ENCODE peak calls at places on chromosomes 11 and 22, in five cellular contexts. One of them, this sample, is unnamed.

GRCh38 chr22:23405366-23405851 is 174.7 kb downstream of the IGLL1 start:
- DNase-seq in PC-3: no peak
- DNase-seq in heart left ventricle: no peak
- DNase-seq in cardiac muscle cell: no peak
- DNase-seq in colonic mucosa: no peak
- DNase-seq in this sample: no peak

GRCh38 chr11:36056160-36056751 is 112.4 kb downstream of the LDLRAD3 start:
- DNase-seq in cardiac muscle cell: peak; percentile 78
- DNase-seq in PC-3: peak; percentile 65
- DNase-seq in heart left ventricle: no peak
- DNase-seq in colonic mucosa: peak; percentile 22
- DNase-seq in this sample: peak; percentile 36

GRCh38 chr11:66979336-66979980 is 4.4 kb downstream of the C11orf86 start:
- DNase-seq in heart left ventricle: no peak
- DNase-seq in cardiac muscle cell: no peak
- DNase-seq in PC-3: no peak
- DNase-seq in colonic mucosa: no peak
- DNase-seq in this sample: no peak

GRCh38 chr11:2468363-2469240 is 23.8 kb downstream of the KCNQ1 start:
- DNase-seq in PC-3: peak; percentile 13
- DNase-seq in colonic mucosa: peak; percentile 12
- DNase-seq in heart left ventricle: no peak
- DNase-seq in cardiac muscle cell: no peak
- DNase-seq in this sample: peak; percentile 1

GRCh38 chr11:122910775-122911174 is 28.2 kb downstream of the JHY start:
- DNase-seq in PC-3: peak; percentile 53
- DNase-seq in cardiac muscle cell: peak; percentile 56
- DNase-seq in colonic mucosa: no peak
- DNase-seq in heart left ventricle: no peak
- DNase-seq in this sample: peak; percentile 29

GRCh38 chr11:10388574-10388973 is 66.5 kb upstream of the AMPD3 start:
- DNase-seq in heart left ventricle: peak; percentile 35
- DNase-seq in PC-3: no peak
- DNase-seq in cardiac muscle cell: peak; percentile 74
- DNase-seq in colonic mucosa: no peak
- DNase-seq in this sample: no peak

GRCh38 chr11:104534268-104534667 is 364.0 kb downstream of the CASP12 start:
- DNase-seq in colonic mucosa: no peak
- DNase-seq in cardiac muscle cell: peak; percentile 68
- DNase-seq in heart left ventricle: no peak
- DNase-seq in PC-3: peak; percentile 69
- DNase-seq in this sample: no peak

GRCh38 chr11:43694477-43694876 is 13.9 kb downstream of the HSD17B12 start:
- DNase-seq in cardiac muscle cell: no peak
- DNase-seq in colonic mucosa: no peak
- DNase-seq in heart left ventricle: no peak
- DNase-seq in PC-3: no peak
- DNase-seq in this sample: no peak

GRCh38 chr11:64514596-64514995 is 76.4 kb upstream of the SLC22A12 start:
- DNase-seq in heart left ventricle: no peak
- DNase-seq in colonic mucosa: no peak
- DNase-seq in PC-3: no peak
- DNase-seq in cardiac muscle cell: no peak
- DNase-seq in this sample: no peak

GRCh38 chr11:44849424-44849823 is 101.3 kb downstream of the TP53I11 start:
- DNase-seq in PC-3: no peak
- DNase-seq in cardiac muscle cell: no peak
- DNase-seq in heart left ventricle: no peak
- DNase-seq in colonic mucosa: no peak
- DNase-seq in this sample: no peak

GRCh38 chr11:44848203-44848962 is 102.3 kb downstream of the TP53I11 start:
- DNase-seq in heart left ventricle: no peak
- DNase-seq in colonic mucosa: no peak
- DNase-seq in cardiac muscle cell: no peak
- DNase-seq in PC-3: no peak
- DNase-seq in this sample: no peak

GRCh38 chr11:44848963-44849350 is 101.7 kb downstream of the TP53I11 start:
- DNase-seq in cardiac muscle cell: no peak
- DNase-seq in heart left ventricle: no peak
- DNase-seq in colonic mucosa: no peak
- DNase-seq in PC-3: no peak
- DNase-seq in this sample: no peak

GRCh38 chr11:44851496-44851895 is 99.2 kb downstream of the TP53I11 start:
- DNase-seq in heart left ventricle: no peak
- DNase-seq in colonic mucosa: no peak
- DNase-seq in PC-3: no peak
- DNase-seq in cardiac muscle cell: no peak
- DNase-seq in this sample: no peak

GRCh38 chr11:44849922-44850321 is 100.8 kb downstream of the TP53I11 start:
- DNase-seq in PC-3: no peak
- DNase-seq in cardiac muscle cell: no peak
- DNase-seq in heart left ventricle: no peak
- DNase-seq in colonic mucosa: no peak
- DNase-seq in this sample: no peak
- H3K27ac ChIP-seq in PC-3: no peak overlapping the region
- H3K27ac ChIP-seq in cardiac muscle cell: no peak overlapping the region
- H3K27ac ChIP-seq in heart left ventricle: peak overlapping the region; percentile 42
- H3K27ac ChIP-seq in colonic mucosa: no peak overlapping the region
- H3K27ac ChIP-seq in this sample: no peak overlapping the region

GRCh38 chr11:127070808-127071207 is 70.2 kb upstream of the KIRREL3 start:
- DNase-seq in colonic mucosa: no peak
- DNase-seq in heart left ventricle: no peak
- DNase-seq in cardiac muscle cell: no peak
- DNase-seq in PC-3: no peak
- DNase-seq in this sample: no peak

GRCh38 chr11:127073621-127074020 is 73.1 kb upstream of the KIRREL3 start:
- DNase-seq in colonic mucosa: no peak
- DNase-seq in cardiac muscle cell: no peak
- DNase-seq in heart left ventricle: no peak
- DNase-seq in PC-3: no peak
- DNase-seq in this sample: no peak

GRCh38 chr11:127071606-127072005 is 71.0 kb upstream of the KIRREL3 start:
- DNase-seq in cardiac muscle cell: no peak
- DNase-seq in colonic mucosa: no peak
- DNase-seq in PC-3: no peak
- DNase-seq in heart left ventricle: no peak
- DNase-seq in this sample: no peak

DNA sequence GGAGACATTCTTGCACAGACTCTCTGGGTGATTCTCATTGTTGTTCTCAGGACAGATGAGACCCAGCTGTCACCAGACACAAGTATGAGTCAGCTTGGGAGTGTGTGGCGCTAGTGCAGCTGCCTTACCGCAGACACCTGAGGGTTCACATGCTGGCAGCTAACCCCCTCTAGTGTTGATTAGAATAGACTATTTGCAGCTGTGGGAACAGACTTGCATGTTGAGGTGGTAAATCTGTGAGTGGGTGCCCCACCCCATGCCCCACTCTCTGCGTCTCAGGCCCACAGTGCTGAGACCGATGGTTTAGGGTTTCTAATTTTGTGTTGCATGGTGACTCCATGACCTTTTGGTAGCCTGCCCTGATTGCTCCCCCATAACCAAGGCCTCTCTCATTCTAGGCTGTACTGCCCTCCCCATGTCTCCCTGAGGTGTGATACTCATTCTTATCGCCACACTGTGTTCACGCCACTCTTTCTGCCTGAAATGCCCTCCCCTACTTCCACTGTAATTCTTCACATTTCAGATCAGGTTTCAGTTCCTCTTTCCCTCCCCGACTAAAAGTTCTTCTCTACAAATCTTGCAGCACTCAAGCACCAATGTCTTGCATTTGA is 73.7 kb upstream of the KIRREL3 start:
- DNase-seq in colonic mucosa: peak; percentile 37
- DNase-seq in PC-3: peak; percentile 54
- DNase-seq in heart left ventricle: peak; percentile 29
- DNase-seq in cardiac muscle cell: peak; percentile 31
- DNase-seq in this sample: peak; percentile 70
- TF ChIP-seq CTCF in colonic mucosa: no peak
- TF ChIP-seq CTCF in PC-3: peak; percentile 57
- TF ChIP-seq CTCF in heart left ventricle: no peak
- TF ChIP-seq CTCF in cardiac muscle cell: no peak
- TF ChIP-seq CTCF in this sample: peak; percentile 44

GRCh38 chr11:114181752-114182151 is 114.4 kb upstream of the NNMT start:
- DNase-seq in cardiac muscle cell: no peak
- DNase-seq in colonic mucosa: no peak
- DNase-seq in heart left ventricle: no peak
- DNase-seq in PC-3: no peak
- DNase-seq in this sample: no peak

GRCh38 chr11:114179234-114179941 is 116.8 kb upstream of the NNMT start:
- DNase-seq in heart left ventricle: peak; percentile 88
- DNase-seq in colonic mucosa: peak; percentile 79
- DNase-seq in PC-3: no peak
- DNase-seq in cardiac muscle cell: peak; percentile 99
- DNase-seq in this sample: peak; percentile 89

GRCh38 chr11:114180301-114181055 is 115.7 kb upstream of the NNMT start:
- DNase-seq in cardiac muscle cell: peak; percentile 36
- DNase-seq in heart left ventricle: peak; percentile 71
- DNase-seq in PC-3: peak; percentile 51
- DNase-seq in colonic mucosa: peak; percentile 74
- DNase-seq in this sample: peak; percentile 46

GRCh38 chr11:114182471-114182968 is 113.7 kb upstream of the NNMT start:
- DNase-seq in heart left ventricle: no peak
- DNase-seq in PC-3: no peak
- DNase-seq in cardiac muscle cell: no peak
- DNase-seq in colonic mucosa: no peak
- DNase-seq in this sample: no peak

DNA sequence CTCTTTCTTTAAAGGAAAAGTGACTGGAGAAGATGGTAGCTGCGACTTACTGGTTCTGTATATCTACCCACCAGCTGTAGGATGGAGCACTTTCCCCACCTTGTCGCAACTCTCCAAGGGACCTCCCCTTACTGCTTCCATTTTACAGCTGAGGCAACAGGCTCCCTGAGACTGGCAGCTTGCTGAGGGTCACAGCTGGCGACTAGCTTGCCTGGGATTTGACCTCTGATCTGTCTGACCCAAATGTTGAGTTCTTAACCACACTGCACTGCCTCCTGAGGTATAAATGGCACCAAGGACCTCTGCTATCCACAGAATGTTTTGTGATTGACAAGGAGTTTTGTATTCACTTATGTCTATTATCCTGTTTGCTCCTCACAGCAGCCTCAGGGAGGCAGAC is 115.0 kb upstream of the NNMT start:
- DNase-seq in colonic mucosa: no peak
- DNase-seq in cardiac muscle cell: no peak
- DNase-seq in PC-3: no peak
- DNase-seq in heart left ventricle: no peak
- DNase-seq in this sample: no peak
- H3K27me3 ChIP-seq in colonic mucosa: no peaks in the 10 kb centered on the region
- H3K27me3 ChIP-seq in cardiac muscle cell: no peaks in the 10 kb centered on the region
- H3K27me3 ChIP-seq in PC-3: peaks cover 96% of the 10 kb centered on the region
- H3K27me3 ChIP-seq in heart left ventricle: no peaks in the 10 kb centered on the region
- H3K27me3 ChIP-seq in this sample: no peaks in the 10 kb centered on the region

DNA sequence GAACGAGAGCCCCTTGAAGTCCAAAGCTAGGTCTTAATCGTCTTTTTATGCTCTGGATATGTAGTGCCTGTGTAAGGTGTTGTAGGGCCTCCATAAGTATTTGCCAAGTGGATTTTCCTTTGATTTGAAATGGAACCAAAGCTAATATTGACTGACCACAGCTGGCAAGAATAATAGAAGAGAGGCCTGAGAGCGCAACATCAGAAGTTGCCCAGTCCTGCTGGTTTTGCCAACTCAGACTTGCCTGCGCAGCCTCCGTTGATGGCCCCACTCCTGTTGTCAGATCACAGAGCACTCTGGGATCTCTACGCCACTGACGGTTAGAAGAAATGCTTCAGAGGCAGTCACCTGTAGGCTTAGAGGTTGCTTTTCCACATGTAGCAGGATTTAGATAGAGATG is 251.2 kb downstream of the TENM4 start:
- DNase-seq in heart left ventricle: no peak
- DNase-seq in PC-3: no peak
- DNase-seq in cardiac muscle cell: no peak
- DNase-seq in colonic mucosa: no peak
- DNase-seq in this sample: no peak
- H3K27ac ChIP-seq in heart left ventricle: no peak overlapping the region
- H3K27ac ChIP-seq in PC-3: no peak overlapping the region
- H3K27ac ChIP-seq in cardiac muscle cell: no peak overlapping the region
- H3K27ac ChIP-seq in colonic mucosa: no peak overlapping the region
- H3K27ac ChIP-seq in this sample: no peak overlapping the region